ENCODE peak calls at places on chromosome 22, in six cellular contexts. X is osteoblast, V is breast epithelium, B is IMR-90, L is body of pancreas, H is mammary epithelial cell. S is an unnamed sample.

GRCh38 chr22:47084226-47084625 is 321.8 kb downstream of the TBC1D22A start:
- DNase-seq in X (no peak), V (no peak), B (no peak), L (no peak), H (no peak), S (no peak)

GRCh38 chr22:23110190-23110921 is 31.4 kb downstream of the RSPH14 start:
- DNase-seq in X (no peak), V (no peak), B (no peak), L (no peak), H (no peak), S (no peak)

GRCh38 chr22:17770180-17771077 is 3.8 kb downstream of the BID start:
- DNase-seq in X (peak; percentile 68), V (no peak), B (no peak), L (no peak), H (no peak), S (no peak)

GRCh38 chr22:46038516-46039430 is 61.8 kb upstream of the WNT7B start:
- DNase-seq in X (peak; percentile 85), V (peak; percentile 45), B (no peak), L (peak; percentile 27), H (no peak), S (no peak)

GRCh38 chr22:37321288-37321687 is 39.0 kb downstream of the CYTH4 start:
- DNase-seq in X (no peak), V (no peak), B (no peak), L (no peak), H (no peak), S (no peak)

GRCh38 chr22:44735518-44736428 is 16.6 kb upstream of the ARHGAP8 start:
- DNase-seq in X (peak; percentile 98), V (peak; percentile 79), B (peak; percentile 41), L (peak; percentile 81), H (no peak), S (no peak)

GRCh38 chr22:38176170-38176741 is 5.4 kb downstream of the PLA2G6 start:
- DNase-seq in X (peak; percentile 88), V (peak; percentile 88), B (peak; percentile 98), L (no peak), H (peak; percentile 80), S (no peak)

GRCh38 chr22:42697542-42698013 is 23.1 kb downstream of the A4GALT start:
- DNase-seq in X (peak; percentile 98), V (no peak), B (peak; percentile 73), L (peak; percentile 58), H (peak; percentile 74), S (peak; percentile 85)

GRCh38 chr22:48354082-48354481 is 1473.6 kb downstream of the BRD1 start:
- DNase-seq in X (peak; percentile 14), V (no peak), B (no peak), L (no peak), H (no peak), S (no peak)

GRCh38 chr22:18056161-18056666 is 21.6 kb upstream of the PEX26 start:
- DNase-seq in X (peak; percentile 97), V (no peak), B (peak; percentile 76), L (peak; percentile 27), H (peak; percentile 78), S (no peak)

GRCh38 chr22:40628354-40629042 is 8.0 kb downstream of the MRTFA start:
- DNase-seq in X (no peak), V (no peak), B (peak; percentile 61), L (no peak), H (peak; percentile 84), S (no peak)

GRCh38 chr22:46963672-46964545 is 201.5 kb downstream of the TBC1D22A start:
- DNase-seq in X (peak; percentile 41), V (no peak), B (no peak), L (no peak), H (no peak), S (no peak)

GRCh38 chr22:32499666-32500065 is 25.1 kb downstream of the FBXO7 start:
- DNase-seq in X (no peak), V (no peak), B (no peak), L (no peak), H (no peak), S (no peak)

GRCh38 chr22:32493551-32493950 is 18.9 kb downstream of the FBXO7 start:
- DNase-seq in X (no peak), V (no peak), B (no peak), L (no peak), H (no peak), S (no peak)

GRCh38 chr22:32490279-32490678 is 15.7 kb downstream of the FBXO7 start:
- DNase-seq in X (no peak), V (no peak), B (no peak), L (no peak), H (no peak), S (no peak)

GRCh38 chr22:32494971-32495370 is 20.4 kb downstream of the FBXO7 start:
- DNase-seq in X (no peak), V (no peak), B (no peak), L (no peak), H (no peak), S (no peak)
- H3K36me3 ChIP-seq in X (peaks cover 69% of the 10 kb centered on the region), V (no peaks in the 10 kb centered on the region), B (peaks cover 38% of the 10 kb centered on the region), L (peaks cover 8% of the 10 kb centered on the region), H (peaks cover 34% of the 10 kb centered on the region), S (peaks cover 42% of the 10 kb centered on the region)

DNA sequence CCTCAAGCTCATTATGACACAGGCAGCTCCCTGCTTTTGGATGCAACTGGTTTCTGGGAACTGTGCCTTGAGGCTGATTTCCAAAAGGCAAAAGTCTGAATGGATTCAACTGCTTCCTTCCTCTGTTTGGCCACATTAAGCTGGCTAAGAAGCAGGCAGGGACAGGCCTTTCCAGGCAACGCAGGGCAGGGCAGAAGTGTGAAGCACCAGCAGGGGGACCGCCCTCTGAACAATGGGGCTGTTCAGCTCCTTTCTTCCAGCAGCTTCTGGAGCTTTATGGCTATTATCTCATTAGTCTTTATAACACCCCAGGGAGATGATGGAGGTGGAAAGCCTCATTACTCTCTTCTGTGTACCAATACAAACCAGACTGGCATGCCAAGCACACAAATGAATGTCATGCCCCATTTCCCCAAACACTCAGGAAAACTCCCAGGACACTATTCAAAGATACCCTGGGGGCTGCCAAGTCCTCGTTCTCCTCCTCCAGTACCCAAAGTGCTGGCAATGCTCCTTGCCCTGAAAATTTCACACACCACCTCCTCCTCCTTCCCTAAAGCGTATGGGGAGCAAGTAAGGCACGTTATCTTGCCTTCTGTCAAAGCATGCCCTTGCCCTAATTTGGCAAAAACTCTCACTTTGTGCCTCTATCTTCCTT is 21.3 kb downstream of the MORC2 start:
- DNase-seq in X (no peak), V (no peak), B (no peak), L (no peak), H (peak; percentile 93), S (peak; percentile 21)
- H3K36me3 ChIP-seq in X (peaks cover 83% of the 10 kb centered on the region), V (no peaks in the 10 kb centered on the region), B (peaks cover 63% of the 10 kb centered on the region), L (peaks cover 7% of the 10 kb centered on the region), H (peaks cover 6% of the 10 kb centered on the region), S (peaks cover 13% of the 10 kb centered on the region)

DNA sequence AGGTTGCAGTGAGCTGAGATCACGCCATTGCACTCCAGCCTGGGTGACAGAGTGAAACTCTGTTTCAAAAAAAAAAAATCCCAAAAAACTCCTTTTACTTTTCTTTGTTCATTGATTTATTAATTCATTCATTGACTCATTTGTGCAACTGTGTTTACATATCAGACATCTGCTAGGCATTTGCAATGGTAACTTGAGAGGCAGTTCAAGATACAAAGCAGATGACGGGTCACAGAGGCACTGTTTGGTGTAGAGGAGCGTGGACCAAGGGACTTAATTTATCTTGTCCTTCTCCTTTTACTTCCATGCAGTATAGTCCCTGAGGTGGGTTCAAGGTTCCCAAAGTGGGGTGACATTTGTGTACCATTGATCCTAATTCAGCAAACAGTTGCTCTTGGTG is 71.4 kb downstream of the KIAA1671 start:
- DNase-seq in X (no peak), V (no peak), B (no peak), L (no peak), H (no peak), S (no peak)
- H3K36me3 ChIP-seq in X (no peaks in the 10 kb centered on the region), V (no peaks in the 10 kb centered on the region), B (no peaks in the 10 kb centered on the region), L (no peaks in the 10 kb centered on the region), H (peaks cover 3% of the 10 kb centered on the region), S (no peaks in the 10 kb centered on the region)

DNA sequence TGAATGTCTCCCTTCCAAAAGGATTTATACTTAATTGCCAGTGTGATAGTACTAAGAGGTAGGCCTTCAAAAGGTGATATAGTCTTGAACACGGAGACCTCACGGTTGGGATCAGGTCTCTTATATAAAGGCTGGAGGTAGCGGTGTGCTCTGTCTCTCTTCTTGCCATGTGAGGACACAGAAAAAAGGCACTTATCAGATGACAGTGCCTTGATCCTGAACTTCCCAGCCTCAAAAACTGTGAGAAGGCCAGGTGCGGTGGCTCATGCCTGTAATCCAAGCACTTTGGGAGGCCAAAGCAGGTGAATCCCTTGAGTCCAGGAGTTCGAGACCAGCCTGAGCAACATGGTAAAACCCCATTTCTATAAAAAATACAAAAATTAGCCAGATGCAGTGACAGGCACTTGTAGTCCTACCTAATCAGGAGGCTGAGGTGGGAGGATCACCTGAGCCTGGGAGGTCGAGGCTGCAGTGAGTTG is 108.9 kb upstream of the TOP3B start:
- DNase-seq in X (no peak), V (no peak), B (no peak), L (no peak), H (no peak), S (no peak)
- H3K36me3 ChIP-seq in X (no peaks in the 10 kb centered on the region), V (no peaks in the 10 kb centered on the region), B (no peaks in the 10 kb centered on the region), L (no peaks in the 10 kb centered on the region), H (no peaks in the 10 kb centered on the region), S (no peaks in the 10 kb centered on the region)

GRCh38 chr22:41660416-41660815 is 28.3 kb downstream of the SNU13 start:
- DNase-seq in X (no peak), V (no peak), B (peak; percentile 12), L (no peak), H (no peak), S (no peak)
- H3K36me3 ChIP-seq in X (peaks cover 88% of the 10 kb centered on the region), V (peaks cover 15% of the 10 kb centered on the region), B (peaks cover 49% of the 10 kb centered on the region), L (peaks cover 16% of the 10 kb centered on the region), H (peaks cover 60% of the 10 kb centered on the region), S (peaks cover 78% of the 10 kb centered on the region)

GRCh38 chr22:39421691-39422090 is 22.1 kb downstream of the TAB1 start:
- DNase-seq in X (peak; percentile 49), V (no peak), B (no peak), L (no peak), H (no peak), S (no peak)

GRCh38 chr22:39422101-39422500 is 22.5 kb downstream of the TAB1 start:
- DNase-seq in X (peak; percentile 45), V (no peak), B (no peak), L (no peak), H (no peak), S (no peak)

GRCh38 chr22:39423976-39424375 is 24.4 kb downstream of the TAB1 start:
- DNase-seq in X (no peak), V (no peak), B (no peak), L (no peak), H (no peak), S (no peak)

GRCh38 chr22:39419911-39420310 is 20.3 kb downstream of the TAB1 start:
- DNase-seq in X (no peak), V (no peak), B (no peak), L (no peak), H (no peak), S (no peak)

GRCh38 chr22:39422721-39423120 is 23.1 kb downstream of the TAB1 start:
- DNase-seq in X (no peak), V (no peak), B (no peak), L (no peak), H (no peak), S (no peak)
- H3K36me3 ChIP-seq in X (peaks cover 70% of the 10 kb centered on the region), V (peaks cover 5% of the 10 kb centered on the region), B (peaks cover 62% of the 10 kb centered on the region), L (peaks cover 7% of the 10 kb centered on the region), H (peaks cover 7% of the 10 kb centered on the region), S (peaks cover 66% of the 10 kb centered on the region)

GRCh38 chr22:20577045-20577444 is 69.6 kb downstream of the MED15 start:
- DNase-seq in X (peak; percentile 65), V (no peak), B (no peak), L (no peak), H (no peak), S (no peak)
- H3K36me3 ChIP-seq in X (peaks cover 86% of the 10 kb centered on the region), V (no peaks in the 10 kb centered on the region), B (peaks cover 81% of the 10 kb centered on the region), L (no peaks in the 10 kb centered on the region), H (peaks cover 31% of the 10 kb centered on the region), S (peaks cover 31% of the 10 kb centered on the region)